ENCODE peak calls at places on chromosome 12, in nine cellular contexts. X, K, G, U, I, E, H, B and Y are unnamed samples.

GRCh38 chr12:54139030-54139429 is 49.8 kb downstream of the SMUG1 start:
- DNase-seq in X (no peak), K (no peak), G (no peak), U (no peak), I (no peak), E (no peak), H (no peak), B (no peak), Y (no peak)

GRCh38 chr12:75960086-75960910 is 71.3 kb downstream of the PHLDA1 start:
- DNase-seq in X (no peak), K (no peak), G (no peak), U (peak), I (no peak), E (peak), H (peak), B (no peak), Y (no peak)

GRCh38 chr12:5827591-5827990 is 117.5 kb downstream of the ANO2 start:
- DNase-seq in X (no peak), K (no peak), G (no peak), U (no peak), I (no peak), E (no peak), H (no peak), B (no peak), Y (no peak)

GRCh38 chr12:3042394-3042793 is 34.8 kb upstream of the TSPAN9 start:
- DNase-seq in X (no peak), K (no peak), G (no peak), U (no peak), I (no peak), E (no peak), H (no peak), B (no peak), Y (no peak)

GRCh38 chr12:27048822-27049752 is 26.7 kb downstream of the MED21 start:
- DNase-seq in X (no peak), K (peak), G (no peak), U (no peak), I (no peak), E (no peak), H (no peak), B (no peak), Y (no peak)

GRCh38 chr12:6946033-6946919 is 2.5 kb downstream of the C12orf57 start:
- DNase-seq in X (no peak), K (peak), G (peak), U (peak), I (peak), E (peak), H (peak), B (no peak), Y (peak)

GRCh38 chr12:70513441-70513840 is 123.8 kb downstream of the PTPRB start:
- DNase-seq in X (no peak), K (no peak), G (no peak), U (no peak), I (no peak), E (no peak), H (no peak), B (no peak), Y (no peak)

GRCh38 chr12:42758806-42759205 is 169.3 kb upstream of the PRICKLE1 start:
- DNase-seq in X (no peak), K (no peak), G (no peak), U (no peak), I (no peak), E (no peak), H (no peak), B (no peak), Y (no peak)

GRCh38 chr12:49823350-49823749 is 4.9 kb downstream of the NCKAP5L start:
- DNase-seq in X (peak), K (no peak), G (no peak), U (no peak), I (no peak), E (no peak), H (no peak), B (no peak), Y (no peak)

GRCh38 chr12:123223241-123223668 is 9.7 kb downstream of the MPHOSPH9 start:
- DNase-seq in X (no peak), K (no peak), G (no peak), U (no peak), I (no peak), E (no peak), H (peak), B (no peak), Y (no peak)

GRCh38 chr12:53737951-53738833 is 10.9 kb upstream of the CALCOCO1 start:
- DNase-seq in X (no peak), K (peak), G (no peak), U (no peak), I (no peak), E (peak), H (peak), B (no peak), Y (no peak)

GRCh38 chr12:105920161-105920684 is 218.5 kb downstream of the NUAK1 start:
- DNase-seq in X (no peak), K (no peak), G (no peak), U (no peak), I (no peak), E (no peak), H (no peak), B (no peak), Y (no peak)

GRCh38 chr12:132669166-132669879 is 17.8 kb downstream of the POLE start:
- DNase-seq in X (peak), K (no peak), G (no peak), U (no peak), I (no peak), E (no peak), H (no peak), B (no peak), Y (no peak)

GRCh38 chr12:24778486-24779304 is 170.2 kb downstream of the BCAT1 start:
- DNase-seq in X (no peak), K (peak), G (peak), U (peak), I (no peak), E (no peak), H (no peak), B (no peak), Y (no peak)

GRCh38 chr12:52415870-52416750 is 10.0 kb upstream of the KRT82 start:
- DNase-seq in X (peak), K (no peak), G (no peak), U (no peak), I (no peak), E (no peak), H (peak), B (no peak), Y (no peak)

GRCh38 chr12:26274441-26275312 is 79.3 kb downstream of the SSPN start:
- DNase-seq in X (peak), K (peak), G (peak), U (peak), I (peak), E (peak), H (peak), B (peak), Y (no peak)

GRCh38 chr12:88351121-88351520 is 209.0 kb downstream of the TMTC3 start:
- DNase-seq in X (no peak), K (no peak), G (no peak), U (no peak), I (no peak), E (no peak), H (no peak), B (no peak), Y (no peak)

GRCh38 chr12:86724716-86725115 is 468.5 kb upstream of the MGAT4C start:
- DNase-seq in X (no peak), K (no peak), G (no peak), U (no peak), I (no peak), E (no peak), H (no peak), B (no peak), Y (no peak)

GRCh38 chr12:19799216-19799615 is 359.9 kb downstream of the AEBP2 start:
- DNase-seq in X (no peak), K (no peak), G (no peak), U (no peak), I (no peak), E (no peak), H (no peak), B (no peak), Y (no peak)

GRCh38 chr12:96578526-96579125 is 89.2 kb downstream of the CFAP54 start:
- DNase-seq in X (no peak), K (peak), G (peak), U (peak), I (no peak), E (no peak), H (no peak), B (no peak), Y (no peak)

GRCh38 chr12:64759035-64759894 is at the start of gene GNS:
- DNase-seq in X (peak), K (peak), G (peak), U (peak), I (peak), E (peak), H (peak), B (peak), Y (peak)
- TF ChIP-seq POLR2A in X (no peak), K (peak), G (peak), U (peak), I (peak), E (no peak), H (peak), B (peak), Y (peak)

GRCh38 chr12:131095826-131096680 is 142.3 kb downstream of the ADGRD1 start:
- DNase-seq in X (peak), K (no peak), G (no peak), U (no peak), I (no peak), E (no peak), H (no peak), B (no peak), Y (no peak)
- TF ChIP-seq EP300 in X (no peak), K (no peak), G (no peak), U (no peak), I (no peak), E (no peak), H (no peak), B (no peak), Y (no peak)

DNA sequence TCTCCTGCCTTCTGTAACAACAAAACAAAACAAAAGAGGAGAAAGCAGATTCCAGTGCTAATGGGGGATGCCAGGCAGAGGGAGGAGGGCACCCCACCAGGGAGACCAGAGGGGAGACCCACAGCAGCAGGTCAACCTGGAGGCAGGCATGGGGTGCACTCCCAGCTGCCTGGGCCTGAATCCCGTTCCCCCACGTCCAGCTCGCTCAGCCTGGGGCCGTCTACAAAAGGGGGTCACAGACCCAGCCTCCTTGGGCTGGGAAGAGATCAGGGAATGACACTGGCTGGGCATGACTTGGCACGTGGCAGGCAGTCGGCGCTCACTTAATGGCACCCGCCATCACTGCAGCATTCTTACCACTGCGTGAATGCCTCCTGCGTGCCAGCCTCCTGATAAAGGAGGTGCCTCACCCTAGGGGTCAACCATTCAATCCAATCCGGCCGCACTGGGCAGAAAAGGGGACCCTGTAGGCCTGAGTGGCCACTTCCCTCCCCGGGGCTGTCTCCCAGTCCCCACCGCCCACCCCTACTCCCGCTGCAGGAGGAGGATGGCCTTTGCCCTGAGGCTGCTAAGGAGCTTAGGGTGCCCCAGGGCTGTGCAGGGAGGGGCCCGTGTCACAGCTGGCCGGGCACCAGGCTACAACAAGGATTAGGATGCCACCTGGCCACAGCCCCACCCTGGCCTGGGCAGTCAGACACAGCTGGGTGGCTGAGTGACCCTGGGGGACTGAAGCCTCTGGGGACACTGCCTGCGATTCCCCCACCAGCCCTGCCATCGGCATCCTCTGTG is 87.5 kb downstream of the NCOR2 start:
- DNase-seq in X (no peak), K (no peak), G (no peak), U (no peak), I (no peak), E (no peak), H (no peak), B (no peak), Y (peak)
- H3K27ac ChIP-seq in X (peak), K (no peak), G (peak), U (peak), I (peak), E (peak), H (peak), B (peak), Y (peak)

GRCh38 chr12:31662176-31662849 is 2.8 kb downstream of the ETFBKMT start:
- DNase-seq in X (no peak), K (no peak), G (no peak), U (no peak), I (no peak), E (no peak), H (no peak), B (no peak), Y (no peak)

GRCh38 chr12:31655792-31656191 is 3.7 kb upstream of the ETFBKMT start:
- DNase-seq in X (no peak), K (no peak), G (no peak), U (no peak), I (no peak), E (no peak), H (no peak), B (no peak), Y (no peak)

GRCh38 chr12:31655208-31655607 is 4.3 kb upstream of the ETFBKMT start:
- DNase-seq in X (no peak), K (no peak), G (no peak), U (no peak), I (no peak), E (no peak), H (no peak), B (no peak), Y (no peak)

GRCh38 chr12:31658743-31659086 is 773 bp upstream of the ETFBKMT start:
- DNase-seq in X (no peak), K (no peak), G (no peak), U (no peak), I (no peak), E (no peak), H (no peak), B (no peak), Y (no peak)

DNA sequence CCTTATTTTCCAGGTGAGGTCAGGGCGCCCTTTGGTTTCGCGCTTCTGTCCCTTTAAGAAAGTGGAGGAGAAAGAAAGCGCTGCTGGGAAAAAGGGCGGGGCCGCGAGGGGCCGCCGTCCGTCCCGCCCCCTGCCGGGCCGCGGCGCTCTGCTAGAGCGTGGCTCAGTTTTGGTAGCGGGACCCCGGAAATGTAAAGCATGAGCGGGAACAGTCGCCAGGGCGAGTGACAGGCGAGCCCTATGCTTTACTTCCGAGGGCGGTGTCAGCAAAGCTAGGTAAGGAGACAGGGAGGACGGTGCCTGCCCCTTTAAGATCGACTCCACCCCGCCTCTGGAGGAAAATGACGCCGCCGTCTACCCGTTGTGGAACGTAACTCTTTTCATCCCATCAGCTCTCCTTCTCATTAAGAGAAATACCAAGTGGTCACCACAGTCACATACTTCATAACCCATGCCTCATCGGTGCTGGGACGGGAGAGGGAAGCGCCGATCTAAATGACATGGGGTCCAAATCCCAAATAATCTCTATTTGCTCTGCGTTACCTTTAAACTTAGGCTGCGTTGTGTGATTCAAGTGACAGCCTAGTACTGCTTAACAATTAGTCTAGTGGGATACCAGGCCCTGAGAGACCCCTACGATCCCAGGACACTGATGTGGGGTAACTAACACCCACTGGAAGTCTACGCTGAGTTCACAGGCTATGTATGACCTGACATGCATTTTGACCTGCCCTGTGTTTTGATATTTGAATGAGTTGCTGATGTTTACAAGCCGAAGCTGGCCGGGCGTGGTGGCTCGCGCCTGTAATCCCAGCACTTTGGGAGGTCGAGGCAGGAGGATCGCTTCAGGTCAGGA is at the start of gene ETFBKMT:
- DNase-seq in X (peak), K (peak), G (peak), U (peak), I (peak), E (peak), H (peak), B (peak), Y (peak)
- TF ChIP-seq POLR2A in X (no peak), K (peak), G (peak), U (peak), I (peak), E (peak), H (peak), B (no peak), Y (peak)